ENCODE peak calls at places on chromosomes 7 and 10, in eight cellular contexts. I is Peyer's patch, O is fibroblast of mammary gland, G is retinal pigment epithelial cell, T is epithelial cell of esophagus, M is A549, Y is PC-9, S is NB4. X is an unnamed sample.

GRCh38 chr10:22252801-22253577 is 35.2 kb upstream of the EBLN1 start:
- DNase-seq in I (peak), O (no peak), G (no peak), T (peak), M (no peak), Y (no peak), S (no peak), X (no peak)

GRCh38 chr10:103980246-103980906 is 13.4 kb downstream of the SLK start:
- DNase-seq in I (no peak), O (no peak), G (no peak), T (no peak), M (no peak), Y (no peak), S (peak), X (no peak)

GRCh38 chr7:144821069-144821468 is 14.8 kb downstream of the TPK1 start:
- DNase-seq in I (no peak), O (no peak), G (no peak), T (no peak), M (no peak), Y (no peak), S (no peak), X (no peak)

GRCh38 chr10:77637986-77638765 is 568 bp upstream of the KCNMA1 start:
- DNase-seq in I (peak), O (no peak), G (no peak), T (peak), M (peak), Y (no peak), S (no peak), X (peak)

GRCh38 chr7:139699640-139700504 is 77.9 kb downstream of the HIPK2 start:
- DNase-seq in I (peak), O (no peak), G (no peak), T (no peak), M (no peak), Y (no peak), S (peak), X (no peak)

GRCh38 chr7:155172141-155172540 is 102.0 kb downstream of the HTR5A start:
- DNase-seq in I (no peak), O (no peak), G (no peak), T (no peak), M (no peak), Y (no peak), S (no peak), X (no peak)

GRCh38 chr7:156515911-156516790 is 124.4 kb upstream of the RNF32 start:
- DNase-seq in I (peak), O (no peak), G (no peak), T (no peak), M (no peak), Y (no peak), S (no peak), X (no peak)

GRCh38 chr7:157386979-157387800 is 50.4 kb downstream of the DNAJB6 start:
- DNase-seq in I (peak), O (peak), G (no peak), T (peak), M (peak), Y (peak), S (peak), X (peak)

GRCh38 chr10:69123306-69123746 is 652 bp upstream of the VPS26A start:
- DNase-seq in I (no peak), O (peak), G (peak), T (peak), M (peak), Y (no peak), S (no peak), X (peak)

GRCh38 chr7:109190766-109191165 is 621.1 kb downstream of the DNAJB9 start:
- DNase-seq in I (no peak), O (no peak), G (no peak), T (no peak), M (no peak), Y (no peak), S (no peak), X (no peak)

GRCh38 chr7:86954960-86955359 is 104.5 kb downstream of the ELAPOR2 start:
- DNase-seq in I (no peak), O (no peak), G (no peak), T (no peak), M (no peak), Y (no peak), S (no peak), X (no peak)

GRCh38 chr10:71201921-71202713 is 10.3 kb upstream of the UNC5B start:
- DNase-seq in I (no peak), O (no peak), G (no peak), T (no peak), M (no peak), Y (no peak), S (no peak), X (no peak)

DNA sequence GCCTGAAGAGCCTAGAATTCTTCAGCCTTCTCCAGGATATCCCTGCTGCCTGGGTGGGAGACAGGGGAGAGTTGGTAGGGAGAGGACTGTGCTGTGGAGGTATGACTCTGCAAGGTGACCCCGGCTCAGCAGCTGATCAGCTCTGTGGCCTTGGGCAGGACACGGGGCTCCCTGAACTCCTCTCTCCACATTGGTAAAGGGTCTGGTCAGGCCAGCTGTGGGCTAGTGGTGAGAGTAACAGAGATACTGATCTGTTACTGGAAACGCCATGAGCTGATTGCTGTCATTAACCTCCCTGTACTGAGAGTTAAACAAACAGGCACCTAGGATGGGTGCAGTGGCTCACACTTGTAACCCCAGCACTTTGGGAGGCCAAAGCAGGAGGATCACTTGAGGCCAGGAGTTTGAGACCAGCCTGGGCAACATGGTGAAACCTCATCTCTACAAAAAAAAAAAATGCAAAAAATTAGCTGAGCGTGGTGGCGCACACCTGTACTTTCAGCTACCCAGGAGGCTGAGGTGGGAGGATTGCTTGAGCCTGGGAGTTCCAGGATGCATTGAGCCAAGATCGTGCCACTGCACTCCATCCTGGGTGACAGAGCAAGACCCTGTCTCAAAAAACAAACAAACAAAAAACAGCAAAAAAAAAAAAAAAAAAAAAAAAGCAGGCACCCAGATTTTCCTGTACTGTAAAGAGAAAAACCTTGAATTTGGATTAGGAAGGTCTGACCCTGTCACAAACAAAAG is 151.5 kb downstream of the CUX1 start:
- DNase-seq in I (no peak), O (no peak), G (no peak), T (no peak), M (no peak), Y (no peak), S (no peak), X (no peak)
- H3K4me3 ChIP-seq in I (no peak), O (no peak), G (no peak), T (no peak), M (no peak), Y (no peak), S (no peak), X (no peak)

GRCh38 chr7:1663243-1663642 is 6.8 kb upstream of the ELFN1 start:
- DNase-seq in I (peak), O (no peak), G (no peak), T (no peak), M (no peak), Y (no peak), S (no peak), X (no peak)

GRCh38 chr7:1659696-1660095 is 10.4 kb upstream of the ELFN1 start:
- DNase-seq in I (no peak), O (peak), G (no peak), T (peak), M (no peak), Y (no peak), S (no peak), X (peak)

GRCh38 chr7:1662767-1663166 is 7.3 kb upstream of the ELFN1 start:
- DNase-seq in I (peak), O (no peak), G (no peak), T (no peak), M (no peak), Y (no peak), S (no peak), X (no peak)

GRCh38 chr7:1662101-1662500 is 8.0 kb upstream of the ELFN1 start:
- DNase-seq in I (peak), O (no peak), G (no peak), T (no peak), M (no peak), Y (no peak), S (no peak), X (no peak)

DNA sequence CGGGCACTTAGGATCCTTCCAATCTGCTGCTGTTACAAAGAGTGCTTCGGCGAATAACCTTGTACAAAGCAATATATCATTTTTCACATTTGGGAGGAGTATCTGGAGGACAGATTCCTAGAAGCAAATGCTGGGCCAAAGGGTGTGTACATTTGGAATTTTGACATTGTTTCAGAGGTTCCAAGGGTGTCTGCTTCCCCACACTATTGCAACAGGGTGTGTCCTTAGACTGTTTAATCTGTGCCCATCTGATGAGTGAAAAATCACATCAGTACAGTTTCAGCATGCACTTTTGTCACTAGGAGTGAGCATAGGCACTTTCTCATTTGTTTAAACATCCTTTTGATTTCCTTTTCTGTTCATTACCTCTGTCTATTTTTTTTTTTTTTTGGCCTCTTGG is 8.6 kb upstream of the ELFN1 start:
- DNase-seq in I (no peak), O (no peak), G (no peak), T (no peak), M (no peak), Y (no peak), S (no peak), X (peak)
- TF ChIP-seq CTCF in I (no peak), O (no peak), G (no peak), T (no peak), M (no peak), Y (no peak), S (no peak), X (no peak)

DNA sequence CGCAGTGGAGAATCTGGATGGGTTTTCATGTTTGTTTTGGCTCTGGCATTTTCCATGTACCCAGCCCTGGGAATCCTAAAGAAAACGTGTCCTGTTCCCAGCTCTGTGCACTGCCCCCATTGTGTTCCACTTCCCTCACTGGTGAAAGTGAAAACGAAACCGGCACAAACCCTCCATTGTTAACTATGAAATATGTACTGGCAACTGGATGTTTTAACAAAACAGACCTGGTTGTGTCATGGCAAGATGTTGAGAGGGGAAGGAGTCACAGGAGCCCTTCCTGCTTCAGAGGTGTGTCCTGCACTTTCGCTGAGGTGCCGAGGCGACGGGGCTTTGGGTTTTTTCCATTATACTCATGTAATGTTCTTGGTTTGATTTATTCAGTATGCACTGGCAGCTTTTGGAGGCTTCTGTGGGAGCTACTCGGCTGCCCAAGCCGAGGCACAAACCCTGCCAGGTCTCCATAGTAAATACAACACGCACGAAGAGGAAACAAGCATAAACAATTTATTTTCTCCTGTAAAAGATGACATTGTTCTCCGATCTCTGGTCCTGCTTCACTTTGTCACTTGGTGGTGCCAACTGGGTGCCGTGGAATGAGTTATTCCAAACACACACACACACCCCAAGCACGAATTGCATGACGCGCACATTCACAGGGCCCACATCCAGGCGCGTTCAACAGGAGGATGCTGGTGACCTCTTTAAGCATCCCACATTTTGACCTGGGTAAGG is 118.2 kb downstream of the CDK6 start:
- DNase-seq in I (peak), O (peak), G (no peak), T (peak), M (peak), Y (peak), S (peak), X (peak)
- H3K4me3 ChIP-seq in I (peak), O (no peak), G (no peak), T (peak), M (peak), Y (no peak), S (no peak), X (peak)

GRCh38 chr10:17183110-17183509 is 18.4 kb downstream of the TRDMT1 start:
- DNase-seq in I (no peak), O (no peak), G (no peak), T (no peak), M (no peak), Y (no peak), S (no peak), X (no peak)
- TF ChIP-seq CTCF in I (no peak), O (peak), G (no peak), T (peak), M (no peak), Y (no peak), S (no peak), X (peak)

GRCh38 chr10:27344568-27345454 is 104.2 kb upstream of the ACBD5 start:
- DNase-seq in I (no peak), O (no peak), G (no peak), T (no peak), M (no peak), Y (no peak), S (no peak), X (no peak)

GRCh38 chr10:27345455-27345909 is 104.9 kb upstream of the ACBD5 start:
- DNase-seq in I (no peak), O (no peak), G (no peak), T (no peak), M (no peak), Y (no peak), S (peak), X (no peak)

GRCh38 chr10:27341001-27341400 is 100.4 kb upstream of the ACBD5 start:
- DNase-seq in I (no peak), O (no peak), G (no peak), T (no peak), M (no peak), Y (no peak), S (no peak), X (no peak)
- H3K4me3 ChIP-seq in I (no peak), O (no peak), G (no peak), T (no peak), M (no peak), Y (no peak), S (no peak), X (no peak)

X was measured in fibroblast of the aortic adventitia.